ENCODE peak calls at places on chromosomes 13 and 19, in four cellular contexts. R, X, J and N are unnamed samples.

GRCh38 chr13:51282322-51282721 is 57.2 kb upstream of the SERPINE3 start:
- DNase-seq in X (no peak), J (no peak), R (peak; percentile 61), N (no peak)

GRCh38 chr19:1168877-1169791 is 4.9 kb downstream of the SBNO2 start:
- DNase-seq in R (peak; percentile 73), J (no peak), X (no peak), N (peak; percentile 82)

GRCh38 chr13:74774252-74774651 is 640.0 kb upstream of the KLF12 start:
- DNase-seq in R (no peak), J (no peak), X (no peak), N (no peak)

GRCh38 chr19:19385900-19386339 is 19.6 kb upstream of the GATAD2A start:
- DNase-seq in R (no peak), J (no peak), X (no peak), N (peak; percentile 81)

GRCh38 chr13:111474136-111475002 is 153.9 kb downstream of the TEX29 start:
- DNase-seq in J (no peak), X (no peak), R (peak; percentile 32), N (no peak)

GRCh38 chr19:10180459-10180858 is 14.3 kb downstream of the DNMT1 start:
- DNase-seq in R (no peak), J (no peak), X (no peak), N (no peak)

GRCh38 chr13:110910013-110910890 is 4.6 kb downstream of the ANKRD10 start:
- DNase-seq in R (peak; percentile 46), J (no peak), X (no peak), N (no peak)

GRCh38 chr13:40328091-40328490 is 338.4 kb downstream of the FOXO1 start:
- DNase-seq in J (no peak), R (no peak), X (no peak), N (no peak)

GRCh38 chr19:18586311-18586710 is 2.3 kb upstream of the REX1BD start:
- DNase-seq in R (no peak), J (no peak), X (no peak), N (no peak)

GRCh38 chr13:41137951-41138350 is 5.3 kb upstream of the KBTBD6 start:
- DNase-seq in X (no peak), J (no peak), R (no peak), N (no peak)

GRCh38 chr19:41553804-41554203 is 22.2 kb upstream of the CEACAM21 start:
- DNase-seq in X (no peak), J (no peak), R (no peak), N (no peak)

GRCh38 chr19:38675611-38676010 is 28.2 kb downstream of the ACTN4 start:
- DNase-seq in R (no peak), J (no peak), X (no peak), N (no peak)

GRCh38 chr19:2867025-2867991 is at the start of gene ZNF556:
- DNase-seq in X (no peak), R (no peak), J (no peak), N (no peak)

GRCh38 chr19:48627211-48627864 is 8.0 kb downstream of the SPHK2 start:
- DNase-seq in R (no peak), J (no peak), X (no peak), N (no peak)

GRCh38 chr19:13983213-13983889 is 22.8 kb downstream of the RFX1 start:
- DNase-seq in X (no peak), R (peak; percentile 55), J (no peak), N (no peak)

GRCh38 chr19:18428837-18429674 is 8.9 kb downstream of the ISYNA1 start:
- DNase-seq in R (peak; percentile 68), J (no peak), X (no peak), N (no peak)

GRCh38 chr19:4678881-4679379 is 8.8 kb upstream of the MYDGF start:
- DNase-seq in R (no peak), X (no peak), J (no peak), N (no peak)

GRCh38 chr13:98083936-98084335 is 59.0 kb upstream of the FARP1 start:
- DNase-seq in J (no peak), X (no peak), R (no peak), N (no peak)

GRCh38 chr13:33119886-33120543 is 103.8 kb downstream of the KL start:
- DNase-seq in X (no peak), R (no peak), J (no peak), N (no peak)

DNA sequence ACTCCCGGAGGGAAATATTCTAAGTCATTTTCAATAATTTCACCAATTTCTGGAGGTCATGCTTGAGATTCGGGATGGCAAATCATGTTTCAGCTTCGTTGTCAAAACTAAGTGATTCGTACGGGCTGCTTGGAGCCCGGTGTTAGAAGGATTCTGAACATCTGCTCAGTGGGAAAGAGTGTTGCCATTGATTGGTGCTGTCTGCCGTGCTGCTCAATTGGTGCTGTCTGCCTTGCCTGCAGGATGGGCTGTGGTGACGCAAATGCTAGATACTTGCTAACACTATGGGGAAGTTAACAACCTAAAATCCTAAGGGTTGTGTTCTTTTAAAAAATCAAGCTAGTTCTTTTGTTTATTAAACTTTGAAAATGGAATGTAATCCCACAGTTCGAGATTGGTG is 17.3 kb upstream of the CACNG8 start:
- DNase-seq in X (no peak), R (no peak), J (no peak), N (no peak)
- H3K4me3 ChIP-seq in X (no peak overlapping the region), R (no peak overlapping the region), J (no peak overlapping the region), N (no peak overlapping the region)

GRCh38 chr19:40284501-40285352 is at the start of gene AKT2:
- DNase-seq in R (peak; percentile 12), J (no peak), X (peak; percentile 60), N (peak; percentile 87)
- TF ChIP-seq POLR2A in R (no peak), J (no peak), X (no peak), N (no peak)

GRCh38 chr19:54418030-54418929 is 3.0 kb downstream of the TTYH1 start:
- DNase-seq in X (no peak), R (no peak), J (no peak), N (no peak)

GRCh38 chr19:54415901-54416621 is 797 bp downstream of the TTYH1 start:
- DNase-seq in X (no peak), J (no peak), R (no peak), N (no peak)

GRCh38 chr19:54415208-54415900 is at the start of gene TTYH1:
- DNase-seq in R (no peak), J (no peak), X (no peak), N (no peak)

GRCh38 chr19:54418930-54419800 is 3.9 kb downstream of the TTYH1 start:
- DNase-seq in X (no peak), R (no peak), J (no peak), N (no peak)

DNA sequence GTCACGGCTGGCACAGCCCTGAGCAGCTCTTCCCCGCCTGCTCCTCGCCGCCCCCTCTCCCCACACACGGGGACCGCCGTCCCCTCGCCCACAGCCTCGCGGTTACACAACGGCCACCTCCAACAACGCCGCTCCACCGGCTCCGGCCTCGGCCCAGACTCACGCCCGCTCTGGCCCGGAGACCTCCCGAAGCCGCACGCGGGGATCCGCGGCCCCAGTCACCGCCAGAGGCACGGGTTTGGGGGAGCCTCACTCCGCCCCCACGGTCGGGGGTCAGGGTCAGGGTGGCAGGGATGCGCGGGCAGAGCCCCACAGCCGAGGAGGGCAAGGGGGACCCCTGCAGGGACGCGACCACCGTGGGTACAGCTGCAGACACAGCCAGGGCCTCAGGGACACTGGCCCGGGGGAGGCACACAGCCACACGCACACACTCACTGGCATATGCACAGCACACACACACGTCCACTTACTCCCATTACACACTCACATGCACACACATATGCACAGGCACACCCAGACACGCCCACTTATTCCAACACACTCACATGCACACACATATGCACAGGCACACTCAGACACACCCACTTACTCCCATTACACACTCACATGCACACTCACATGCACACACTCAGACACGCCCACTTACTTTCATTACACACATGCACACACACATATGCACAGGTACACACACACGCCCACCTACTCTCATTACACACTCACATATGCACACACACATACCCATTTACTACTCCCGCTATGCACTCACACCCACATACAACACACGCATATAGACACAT is 1.6 kb downstream of the TTYH1 start:
- DNase-seq in J (no peak), R (no peak), X (no peak), N (no peak)
- H3K4me3 ChIP-seq in J (no peak overlapping the region), R (no peak overlapping the region), X (peak overlapping the region; percentile 45), N (no peak overlapping the region)

DNA sequence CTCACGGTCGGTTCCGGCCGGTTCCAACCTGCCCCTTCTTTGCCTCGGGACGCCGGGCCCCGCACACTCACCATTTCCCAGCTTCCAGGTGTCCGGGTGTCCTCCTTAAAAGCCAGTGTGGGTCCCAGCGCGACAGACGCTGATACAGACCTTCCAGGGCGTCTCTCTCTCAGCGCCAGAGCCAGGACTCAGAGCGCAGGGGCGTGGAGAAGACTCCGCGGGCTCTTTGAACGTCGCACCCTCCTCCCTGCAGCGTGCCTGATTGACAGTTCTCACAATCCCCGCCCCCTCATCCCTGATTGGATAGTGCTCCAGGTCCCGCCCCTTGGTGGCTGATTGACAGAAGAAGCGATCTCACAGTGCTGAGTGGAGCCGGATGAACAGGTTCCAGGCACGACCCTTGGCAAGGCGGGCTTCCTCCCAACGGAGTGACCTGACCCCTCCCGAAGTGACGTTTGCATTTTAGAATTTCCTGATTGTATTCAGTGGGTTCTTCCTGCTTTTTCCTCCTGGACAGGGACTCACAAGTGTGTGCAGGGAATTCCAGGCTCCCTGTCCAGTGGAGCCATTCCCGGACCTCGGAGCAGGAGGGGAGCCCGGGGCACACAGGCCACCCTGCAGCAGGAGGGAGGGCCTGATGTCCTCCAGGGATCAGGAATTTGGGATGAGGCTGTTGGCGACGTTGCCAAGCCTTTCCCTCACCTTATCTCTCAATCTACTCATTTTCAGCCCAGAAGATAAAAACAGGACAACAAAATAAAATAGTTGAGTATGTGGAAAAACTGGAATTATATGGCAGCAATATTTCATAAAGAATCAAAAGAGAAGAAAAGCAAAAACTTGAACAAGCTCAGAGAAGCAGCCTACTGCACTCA is at the start of gene ZNF823:
- DNase-seq in X (peak; percentile 100), J (peak; percentile 100), R (peak; percentile 100), N (peak; percentile 100)
- TF ChIP-seq POLR2A in X (peak; percentile 48), J (no peak), R (peak; percentile 84), N (no peak)